ENCODE peak calls at places on chromosomes 3 and 15, in six cellular contexts. H, B, S, U, C and W are unnamed samples.

GRCh38 chr3:136938334-136938733 is 19.4 kb upstream of the IL20RB start:
- DNase-seq in S (no peak), B (no peak), C (no peak), U (no peak), H (peak; percentile 65), W (no peak)

GRCh38 chr3:189222927-189223706 is 51.3 kb downstream of the TPRG1 start:
- DNase-seq in C (no peak), B (no peak), U (no peak), S (no peak), H (no peak), W (no peak)

GRCh38 chr3:127749787-127750225 is 72.5 kb downstream of the MGLL start:
- DNase-seq in C (no peak), S (no peak), U (peak; percentile 47), B (no peak), H (no peak), W (no peak)

GRCh38 chr3:13484861-13485590 is 4.9 kb downstream of the HDAC11 start:
- DNase-seq in U (no peak), S (peak; percentile 92), H (peak; percentile 33), B (peak; percentile 94), C (peak; percentile 81), W (no peak)

GRCh38 chr15:57510647-57511046 is 81.1 kb upstream of the MYZAP start:
- DNase-seq in C (no peak), U (no peak), B (no peak), H (peak; percentile 93), S (no peak), W (no peak)

GRCh38 chr3:4398906-4399305 is 68.2 kb downstream of the SUMF1 start:
- DNase-seq in S (no peak), H (no peak), C (no peak), U (no peak), B (no peak), W (no peak)

GRCh38 chr3:75737831-75738493 is 47.4 kb downstream of the ZNF717 start:
- DNase-seq in S (no peak), H (peak; percentile 10), B (no peak), C (no peak), U (no peak), W (no peak)

GRCh38 chr15:100940785-100941379 is 21.7 kb downstream of the LRRK1 start:
- DNase-seq in C (no peak), U (peak; percentile 68), B (no peak), S (no peak), H (no peak), W (no peak)

GRCh38 chr3:144762091-144762490 is 790.5 kb downstream of the DIPK2A start:
- DNase-seq in S (no peak), H (no peak), B (no peak), U (no peak), C (no peak), W (no peak)

GRCh38 chr15:71931261-71931660 is 120.9 kb downstream of the NR2E3 start:
- DNase-seq in U (no peak), S (no peak), B (no peak), H (no peak), C (no peak), W (no peak)

GRCh38 chr3:27105904-27106303 is 263.3 kb downstream of the NEK10 start:
- DNase-seq in H (no peak), U (no peak), B (no peak), C (no peak), S (no peak), W (no peak)

GRCh38 chr15:88257311-88257901 is 867 bp upstream of the NTRK3 start:
- DNase-seq in S (no peak), B (no peak), U (peak; percentile 38), C (no peak), H (no peak), W (peak; percentile 72)

GRCh38 chr15:89648106-89649012 is 6.9 kb downstream of the KIF7 start:
- DNase-seq in C (peak; percentile 22), U (no peak), B (no peak), S (no peak), H (no peak), W (no peak)

GRCh38 chr15:55715355-55716076 is 27.4 kb downstream of the PRTG start:
- DNase-seq in S (no peak), U (no peak), C (no peak), B (no peak), H (no peak), W (no peak)

GRCh38 chr15:65384895-65385867 is 7.4 kb upstream of the IGDCC3 start:
- DNase-seq in C (peak; percentile 80), B (peak; percentile 90), U (peak; percentile 85), H (peak; percentile 69), S (peak; percentile 91), W (peak; percentile 85)
- TF ChIP-seq CTCF in C (peak; percentile 80), B (peak; percentile 87), U (peak; percentile 90), H (peak; percentile 93), S (peak; percentile 97), W (peak; percentile 85)

DNA sequence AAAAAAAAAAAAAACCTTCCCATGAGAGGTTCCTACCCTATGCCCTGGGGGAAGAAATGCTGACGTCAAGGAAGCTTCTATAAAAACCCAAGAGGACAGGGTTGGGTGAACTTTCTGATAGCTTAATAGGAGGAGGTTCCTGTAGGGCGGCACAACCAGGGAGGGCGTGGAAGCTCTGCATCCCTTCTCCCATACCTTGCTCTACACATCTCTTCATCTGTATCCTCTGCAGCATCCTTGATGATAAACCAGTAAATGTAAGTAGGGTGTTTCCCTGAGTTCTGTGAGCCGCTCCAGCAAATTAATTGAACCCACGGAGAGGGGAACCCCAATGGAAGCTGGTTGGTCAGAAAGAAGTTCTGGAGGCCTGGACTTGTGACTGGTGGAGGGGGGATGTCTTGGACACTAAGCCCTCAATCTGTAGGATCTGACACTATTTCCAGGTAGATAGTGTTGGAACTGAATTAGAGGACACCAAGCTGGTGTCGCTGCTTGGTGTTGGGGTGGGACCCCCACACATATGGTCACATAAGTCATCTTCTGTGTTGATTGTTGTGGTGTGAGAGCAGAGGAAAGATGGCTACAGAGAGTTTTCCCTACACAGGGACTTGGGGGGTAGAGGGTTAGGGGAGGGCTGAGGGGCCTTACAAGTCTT is 91.5 kb downstream of the ST6GAL1 start:
- DNase-seq in B (no peak), U (peak; percentile 88), S (no peak), C (no peak), H (no peak), W (no peak)
- H3K27ac ChIP-seq in B (no peak overlapping the region), U (peak overlapping the region; percentile 98), S (peak overlapping the region; percentile 85), C (no peak overlapping the region), H (no peak overlapping the region), W (peak overlapping the region; percentile 51)

DNA sequence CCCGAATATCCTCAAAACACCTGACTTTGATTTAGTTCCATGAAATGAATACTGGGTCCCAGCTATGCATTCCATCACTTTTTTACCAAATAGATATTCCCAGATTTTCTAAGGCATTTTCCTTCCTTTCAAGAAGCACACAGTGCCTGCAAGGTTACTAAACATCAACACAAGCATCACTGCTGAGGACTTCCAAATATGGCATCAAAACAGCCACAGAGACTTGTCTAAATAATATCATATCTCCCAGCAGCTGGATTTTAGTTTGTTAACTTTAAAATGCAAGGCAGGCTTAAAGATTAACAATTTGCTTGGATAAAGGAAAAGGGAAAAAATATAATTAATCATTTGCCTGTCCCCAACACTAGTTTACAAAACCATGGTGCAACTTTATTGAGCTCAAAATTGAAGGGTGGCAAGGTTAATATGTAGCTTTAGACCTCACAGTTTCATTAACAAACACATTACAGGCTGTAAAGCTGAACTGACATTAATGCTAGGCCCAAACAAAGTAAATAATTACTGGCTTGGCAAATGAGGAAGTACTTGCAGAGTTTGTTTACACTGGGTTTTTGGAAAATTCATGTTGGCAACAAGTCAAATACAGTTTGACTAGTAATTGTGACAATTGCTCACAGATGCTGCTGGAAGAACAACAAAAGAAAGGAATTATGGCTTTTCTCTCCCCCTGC is 401.7 kb upstream of the CDIN1 start:
- DNase-seq in B (no peak), S (no peak), C (no peak), H (peak; percentile 43), U (no peak), W (no peak)
- TF ChIP-seq CTCF in B (no peak), S (no peak), C (no peak), H (no peak), U (no peak), W (no peak)

DNA sequence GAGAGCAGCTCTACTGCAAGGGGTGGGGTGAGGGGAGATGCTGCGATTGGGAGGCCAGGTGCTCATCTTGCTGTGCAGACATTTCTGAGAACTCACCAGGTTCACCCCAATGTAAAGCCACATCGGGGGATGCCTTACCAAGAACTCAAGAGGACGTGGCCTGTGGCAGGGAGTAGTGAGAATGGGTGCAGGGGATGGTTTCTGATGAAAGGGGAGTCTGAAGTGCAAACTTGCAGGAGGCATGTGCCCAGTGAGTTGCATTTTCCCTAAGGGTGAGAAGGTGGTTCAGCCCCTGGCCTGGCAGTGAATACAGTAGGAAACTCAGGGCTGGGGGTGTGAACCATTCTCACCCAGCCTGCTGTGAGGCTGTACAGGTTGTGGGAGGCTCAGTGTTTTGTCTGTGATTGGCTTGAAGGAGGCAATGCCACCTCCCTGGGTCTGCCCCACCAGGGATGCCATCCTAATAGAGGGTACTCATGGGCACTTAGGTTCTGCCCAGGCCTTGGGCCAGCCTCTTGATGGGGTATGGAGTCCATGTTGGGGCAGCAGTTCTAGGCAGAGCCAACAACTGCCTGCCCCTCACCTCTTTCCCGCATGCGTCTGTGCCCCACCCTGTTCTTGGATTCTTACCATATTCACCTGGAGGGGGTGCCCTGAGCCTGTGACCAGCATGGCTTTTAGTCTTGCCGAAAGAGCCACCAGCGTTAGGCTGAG is 4.4 kb downstream of the HEMK1 start:
- DNase-seq in B (no peak), C (no peak), H (no peak), S (peak; percentile 41), U (no peak), W (no peak)
- H3K27ac ChIP-seq in B (no peak overlapping the region), C (peak overlapping the region; percentile 61), H (no peak overlapping the region), S (peak overlapping the region; percentile 57), U (no peak overlapping the region), W (no peak overlapping the region)

DNA sequence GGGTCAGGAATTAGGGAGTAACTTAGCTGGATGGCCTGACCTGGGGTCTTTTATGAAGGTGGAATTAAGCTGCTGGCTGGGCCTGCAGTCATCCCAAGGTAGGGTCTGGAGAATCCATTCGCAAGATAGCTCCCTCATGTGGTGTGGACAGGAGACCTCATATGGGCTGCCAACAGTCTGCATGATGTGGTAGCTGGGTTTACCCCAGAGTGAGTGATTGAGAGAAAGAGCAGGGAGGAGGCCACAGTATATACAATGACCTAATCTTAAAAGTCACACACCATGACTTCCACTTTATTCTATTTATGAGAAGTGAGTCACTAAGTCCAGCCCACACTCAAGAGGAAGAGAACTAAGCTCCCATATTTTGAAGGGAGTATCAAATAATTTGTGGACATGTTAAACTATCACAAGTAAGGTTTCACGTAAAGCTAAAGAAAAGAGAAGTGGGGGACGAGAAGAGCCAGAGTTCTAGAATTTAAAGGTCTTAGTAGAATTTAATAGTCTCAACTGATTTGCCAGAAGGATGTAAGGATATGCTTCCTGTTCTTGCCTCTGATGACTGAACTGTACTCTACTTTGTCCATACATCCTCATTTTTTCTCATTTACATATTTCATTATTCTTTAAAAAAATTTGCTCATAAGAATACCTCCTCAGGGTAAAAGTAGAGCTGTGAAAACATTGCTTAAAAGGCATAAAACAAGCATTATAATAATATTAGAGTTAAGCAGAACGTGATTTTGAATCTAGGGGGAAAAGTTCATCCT is 184.4 kb downstream of the PEX5L start:
- DNase-seq in U (no peak), C (no peak), B (no peak), S (no peak), H (peak; percentile 92), W (no peak)
- TF ChIP-seq CTCF in U (peak; percentile 38), C (no peak), B (no peak), S (no peak), H (peak; percentile 42), W (no peak)

GRCh38 chr15:45612790-45613415 is 21.9 kb upstream of the SQOR start:
- DNase-seq in B (no peak), H (peak; percentile 77), S (no peak), C (no peak), U (no peak), W (no peak)
- H3K27ac ChIP-seq in B (no peak overlapping the region), H (no peak overlapping the region), S (no peak overlapping the region), C (no peak overlapping the region), U (no peak overlapping the region), W (no peak overlapping the region)